ENCODE peak calls at places on chromosomes 6 and 20, in six cellular contexts. One of them, this sample, is unnamed.
A peak's percentile ranks its signal among the peaks of the same experiment; 100 is the strongest.

GRCh38 chr20:43096471-43096870 is 93.2 kb downstream of the PTPRT start:
- DNase-seq in heart right ventricle: no peak
- DNase-seq in progenitor cell of endocrine pancreas: no peak
- DNase-seq in stomach: no peak
- DNase-seq in HFF-Myc: no peak
- DNase-seq in left lung: no peak
- DNase-seq in this sample: no peak

GRCh38 chr6:42423244-42423643 is 28.5 kb downstream of the TRERF1 start:
- DNase-seq in heart right ventricle: no peak
- DNase-seq in progenitor cell of endocrine pancreas: no peak
- DNase-seq in stomach: no peak
- DNase-seq in HFF-Myc: no peak
- DNase-seq in left lung: no peak
- DNase-seq in this sample: no peak

GRCh38 chr6:119024111-119024510 is 54.4 kb downstream of the FAM184A start:
- DNase-seq in heart right ventricle: no peak
- DNase-seq in progenitor cell of endocrine pancreas: no peak
- DNase-seq in stomach: no peak
- DNase-seq in HFF-Myc: no peak
- DNase-seq in left lung: no peak
- DNase-seq in this sample: no peak

GRCh38 chr6:52513464-52513863 is 63.4 kb downstream of the TRAM2 start:
- DNase-seq in heart right ventricle: no peak
- DNase-seq in progenitor cell of endocrine pancreas: no peak
- DNase-seq in stomach: no peak
- DNase-seq in HFF-Myc: no peak
- DNase-seq in left lung: no peak
- DNase-seq in this sample: no peak

GRCh38 chr20:35732644-35732982 is 9.4 kb downstream of the RBM39 start:
- DNase-seq in heart right ventricle: no peak
- DNase-seq in progenitor cell of endocrine pancreas: no peak
- DNase-seq in stomach: no peak
- DNase-seq in HFF-Myc: no peak
- DNase-seq in left lung: no peak
- DNase-seq in this sample: no peak

GRCh38 chr6:10073326-10073725 is 341.5 kb downstream of the TFAP2A start:
- DNase-seq in heart right ventricle: no peak
- DNase-seq in progenitor cell of endocrine pancreas: no peak
- DNase-seq in stomach: no peak
- DNase-seq in HFF-Myc: no peak
- DNase-seq in left lung: no peak
- DNase-seq in this sample: no peak

GRCh38 chr20:23409800-23410199 is 11.5 kb downstream of the NAPB start:
- DNase-seq in heart right ventricle: no peak
- DNase-seq in progenitor cell of endocrine pancreas: no peak
- DNase-seq in stomach: no peak
- DNase-seq in HFF-Myc: no peak
- DNase-seq in left lung: no peak
- DNase-seq in this sample: no peak

GRCh38 chr20:8693709-8694108 is 375.2 kb upstream of the PLCB4 start:
- DNase-seq in heart right ventricle: no peak
- DNase-seq in progenitor cell of endocrine pancreas: no peak
- DNase-seq in stomach: no peak
- DNase-seq in HFF-Myc: peak; percentile 22
- DNase-seq in left lung: no peak
- DNase-seq in this sample: no peak

GRCh38 chr20:50646483-50646996 is 44.8 kb downstream of the RIPOR3 start:
- DNase-seq in heart right ventricle: no peak
- DNase-seq in progenitor cell of endocrine pancreas: no peak
- DNase-seq in stomach: no peak
- DNase-seq in HFF-Myc: no peak
- DNase-seq in left lung: no peak
- DNase-seq in this sample: no peak

GRCh38 chr6:28240517-28240916 is 11.6 kb downstream of the ZKSCAN4 start:
- DNase-seq in heart right ventricle: no peak
- DNase-seq in progenitor cell of endocrine pancreas: no peak
- DNase-seq in stomach: no peak
- DNase-seq in HFF-Myc: no peak
- DNase-seq in left lung: no peak
- DNase-seq in this sample: no peak

GRCh38 chr6:19368511-19368910 is 468.7 kb upstream of the ID4 start:
- DNase-seq in heart right ventricle: no peak
- DNase-seq in progenitor cell of endocrine pancreas: no peak
- DNase-seq in stomach: no peak
- DNase-seq in HFF-Myc: no peak
- DNase-seq in left lung: no peak
- DNase-seq in this sample: no peak

GRCh38 chr6:32814145-32814544 is 2.7 kb downstream of the HLA-DOB start:
- DNase-seq in heart right ventricle: no peak
- DNase-seq in progenitor cell of endocrine pancreas: no peak
- DNase-seq in stomach: no peak
- DNase-seq in HFF-Myc: no peak
- DNase-seq in left lung: no peak
- DNase-seq in this sample: no peak

GRCh38 chr6:33750244-33750991 is 3.7 kb upstream of the IP6K3 start:
- DNase-seq in heart right ventricle: no peak
- DNase-seq in progenitor cell of endocrine pancreas: no peak
- DNase-seq in stomach: no peak
- DNase-seq in HFF-Myc: no peak
- DNase-seq in left lung: no peak
- DNase-seq in this sample: no peak

GRCh38 chr6:73309784-73310502 is 44.1 kb downstream of the DPPA5 start:
- DNase-seq in heart right ventricle: peak; percentile 60
- DNase-seq in progenitor cell of endocrine pancreas: peak; percentile 23
- DNase-seq in stomach: peak; percentile 65
- DNase-seq in HFF-Myc: no peak
- DNase-seq in left lung: peak; percentile 93
- DNase-seq in this sample: peak; percentile 74

GRCh38 chr6:32045811-32046449 is 7.7 kb downstream of the CYP21A2 start:
- DNase-seq in heart right ventricle: peak; percentile 44
- DNase-seq in progenitor cell of endocrine pancreas: no peak
- DNase-seq in stomach: no peak
- DNase-seq in HFF-Myc: no peak
- DNase-seq in left lung: peak; percentile 66
- DNase-seq in this sample: no peak

GRCh38 chr6:51450248-51450957 is 631.7 kb downstream of the TFAP2B start:
- DNase-seq in heart right ventricle: no peak
- DNase-seq in progenitor cell of endocrine pancreas: no peak
- DNase-seq in stomach: no peak
- DNase-seq in HFF-Myc: no peak
- DNase-seq in left lung: no peak
- DNase-seq in this sample: no peak

GRCh38 chr6:15880262-15880973 is 217.6 kb upstream of the DTNBP1 start:
- DNase-seq in heart right ventricle: no peak
- DNase-seq in progenitor cell of endocrine pancreas: no peak
- DNase-seq in stomach: no peak
- DNase-seq in HFF-Myc: no peak
- DNase-seq in left lung: no peak
- DNase-seq in this sample: no peak

GRCh38 chr6:25366785-25367657 is 87.8 kb downstream of the CARMIL1 start:
- DNase-seq in heart right ventricle: no peak
- DNase-seq in progenitor cell of endocrine pancreas: no peak
- DNase-seq in stomach: no peak
- DNase-seq in HFF-Myc: no peak
- DNase-seq in left lung: no peak
- DNase-seq in this sample: no peak

GRCh38 chr20:21767739-21768223 is 62.3 kb downstream of the PAX1 start:
- DNase-seq in heart right ventricle: no peak
- DNase-seq in progenitor cell of endocrine pancreas: peak; percentile 63
- DNase-seq in stomach: no peak
- DNase-seq in HFF-Myc: no peak
- DNase-seq in left lung: peak; percentile 75
- DNase-seq in this sample: no peak

GRCh38 chr20:48131581-48131980 is 346.3 kb upstream of the SULF2 start:
- DNase-seq in heart right ventricle: no peak
- DNase-seq in progenitor cell of endocrine pancreas: no peak
- DNase-seq in stomach: no peak
- DNase-seq in HFF-Myc: no peak
- DNase-seq in left lung: no peak
- DNase-seq in this sample: no peak

GRCh38 chr6:128208851-128209580 is 308.2 kb upstream of the THEMIS start:
- DNase-seq in heart right ventricle: no peak
- DNase-seq in progenitor cell of endocrine pancreas: no peak
- DNase-seq in stomach: no peak
- DNase-seq in HFF-Myc: no peak
- DNase-seq in left lung: no peak
- DNase-seq in this sample: no peak

GRCh38 chr6:3221579-3221978 is 5.9 kb downstream of the TUBB2B start:
- DNase-seq in heart right ventricle: no peak
- DNase-seq in progenitor cell of endocrine pancreas: no peak
- DNase-seq in stomach: no peak
- DNase-seq in HFF-Myc: no peak
- DNase-seq in left lung: no peak
- DNase-seq in this sample: no peak

GRCh38 chr6:132819405-132820145 is 5.2 kb downstream of the RPS12 start:
- DNase-seq in heart right ventricle: no peak
- DNase-seq in progenitor cell of endocrine pancreas: no peak
- DNase-seq in stomach: no peak
- DNase-seq in HFF-Myc: no peak
- DNase-seq in left lung: no peak
- DNase-seq in this sample: no peak

GRCh38 chr6:18352842-18353241 is 34.3 kb upstream of the RNF144B start:
- DNase-seq in heart right ventricle: no peak
- DNase-seq in progenitor cell of endocrine pancreas: no peak
- DNase-seq in stomach: no peak
- DNase-seq in HFF-Myc: no peak
- DNase-seq in left lung: no peak
- DNase-seq in this sample: no peak

GRCh38 chr20:21228511-21228910 is 74.6 kb upstream of the XRN2 start:
- DNase-seq in heart right ventricle: no peak
- DNase-seq in progenitor cell of endocrine pancreas: no peak
- DNase-seq in stomach: no peak
- DNase-seq in HFF-Myc: no peak
- DNase-seq in left lung: no peak
- DNase-seq in this sample: no peak

GRCh38 chr20:38167851-38168760 is 3.0 kb upstream of the TGM2 start:
- DNase-seq in heart right ventricle: peak; percentile 73
- DNase-seq in progenitor cell of endocrine pancreas: no peak
- DNase-seq in stomach: peak; percentile 51
- DNase-seq in HFF-Myc: peak; percentile 57
- DNase-seq in left lung: peak; percentile 88
- DNase-seq in this sample: peak; percentile 93

GRCh38 chr6:20211037-20211940 is 980 bp downstream of the MBOAT1 start:
- DNase-seq in heart right ventricle: no peak
- DNase-seq in progenitor cell of endocrine pancreas: no peak
- DNase-seq in stomach: peak; percentile 44
- DNase-seq in HFF-Myc: no peak
- DNase-seq in left lung: no peak
- DNase-seq in this sample: peak; percentile 54

GRCh38 chr20:20225325-20225724 is 142.6 kb upstream of the INSM1 start:
- DNase-seq in heart right ventricle: no peak
- DNase-seq in progenitor cell of endocrine pancreas: no peak
- DNase-seq in stomach: no peak
- DNase-seq in HFF-Myc: no peak
- DNase-seq in left lung: no peak
- DNase-seq in this sample: no peak

DNA sequence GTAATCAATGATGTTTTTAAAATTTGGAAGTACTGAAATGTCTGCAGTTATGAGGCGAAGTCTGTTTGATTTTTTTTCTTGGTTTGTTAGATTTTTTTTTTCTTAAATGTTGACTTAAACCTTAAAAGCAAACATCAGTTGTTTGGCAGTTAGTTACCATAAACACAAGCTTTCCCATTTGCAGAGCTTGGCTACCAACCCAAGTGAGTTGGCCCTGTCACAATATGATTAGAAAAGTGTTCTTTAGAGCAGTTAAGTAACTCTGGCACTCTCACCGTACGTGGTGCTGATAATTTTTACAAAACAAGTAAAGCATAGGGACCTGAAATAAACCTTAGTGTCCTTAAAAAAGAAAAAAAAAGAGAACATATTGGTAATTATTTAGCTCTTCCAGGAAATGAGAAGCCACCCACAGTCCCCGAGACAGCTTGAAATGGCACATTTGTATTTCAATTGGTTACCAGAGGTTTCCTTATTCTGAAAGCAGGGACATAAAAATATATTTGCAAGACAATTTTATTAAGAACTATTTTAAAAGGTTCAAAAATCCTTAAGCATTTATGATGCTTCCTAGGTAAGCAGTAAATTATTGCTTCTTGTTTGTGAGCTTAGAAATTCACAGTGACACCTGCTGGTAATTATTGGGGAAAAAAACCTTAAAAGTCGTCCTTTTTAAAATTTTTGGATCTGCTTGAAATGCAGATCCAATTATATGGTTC is 3.9 kb downstream of the HEY2 start:
- DNase-seq in heart right ventricle: no peak
- DNase-seq in progenitor cell of endocrine pancreas: no peak
- DNase-seq in stomach: no peak
- DNase-seq in HFF-Myc: no peak
- DNase-seq in left lung: no peak
- DNase-seq in this sample: no peak
- TF ChIP-seq CTCF in heart right ventricle: peak; percentile 60
- TF ChIP-seq CTCF in progenitor cell of endocrine pancreas: peak; percentile 54
- TF ChIP-seq CTCF in stomach: no peak
- TF ChIP-seq CTCF in HFF-Myc: no peak
- TF ChIP-seq CTCF in left lung: peak; percentile 33
- TF ChIP-seq CTCF in this sample: no peak

GRCh38 chr6:29617782-29618557 is 15.0 kb downstream of the GABBR1 start:
- DNase-seq in heart right ventricle: no peak
- DNase-seq in progenitor cell of endocrine pancreas: no peak
- DNase-seq in stomach: no peak
- DNase-seq in HFF-Myc: no peak
- DNase-seq in left lung: no peak
- DNase-seq in this sample: no peak
- TF ChIP-seq CTCF in heart right ventricle: no peak
- TF ChIP-seq CTCF in progenitor cell of endocrine pancreas: peak; percentile 35
- TF ChIP-seq CTCF in stomach: no peak
- TF ChIP-seq CTCF in HFF-Myc: no peak
- TF ChIP-seq CTCF in left lung: no peak
- TF ChIP-seq CTCF in this sample: no peak

GRCh38 chr20:25481918-25482253 is 74.4 kb downstream of the GINS1 start:
- DNase-seq in heart right ventricle: no peak
- DNase-seq in progenitor cell of endocrine pancreas: no peak
- DNase-seq in stomach: no peak
- DNase-seq in HFF-Myc: no peak
- DNase-seq in left lung: peak; percentile 69
- DNase-seq in this sample: no peak
- TF ChIP-seq CTCF in heart right ventricle: no peak
- TF ChIP-seq CTCF in progenitor cell of endocrine pancreas: no peak
- TF ChIP-seq CTCF in stomach: no peak
- TF ChIP-seq CTCF in HFF-Myc: no peak
- TF ChIP-seq CTCF in left lung: no peak
- TF ChIP-seq CTCF in this sample: no peak

GRCh38 chr6:112251170-112251945 is 3.0 kb downstream of the LAMA4 start:
- DNase-seq in heart right ventricle: peak; percentile 23
- DNase-seq in progenitor cell of endocrine pancreas: no peak
- DNase-seq in stomach: no peak
- DNase-seq in HFF-Myc: no peak
- DNase-seq in left lung: no peak
- DNase-seq in this sample: peak; percentile 40

GRCh38 chr6:112252571-112253504 is 1.5 kb downstream of the LAMA4 start:
- DNase-seq in heart right ventricle: no peak
- DNase-seq in progenitor cell of endocrine pancreas: no peak
- DNase-seq in stomach: no peak
- DNase-seq in HFF-Myc: no peak
- DNase-seq in left lung: no peak
- DNase-seq in this sample: no peak

GRCh38 chr6:112253505-112253841 is 894 bp downstream of the LAMA4 start:
- DNase-seq in heart right ventricle: peak; percentile 23
- DNase-seq in progenitor cell of endocrine pancreas: no peak
- DNase-seq in stomach: no peak
- DNase-seq in HFF-Myc: no peak
- DNase-seq in left lung: no peak
- DNase-seq in this sample: no peak

GRCh38 chr6:112254921-112255320 is 554 bp upstream of the LAMA4 start:
- DNase-seq in heart right ventricle: no peak
- DNase-seq in progenitor cell of endocrine pancreas: no peak
- DNase-seq in stomach: no peak
- DNase-seq in HFF-Myc: no peak
- DNase-seq in left lung: no peak
- DNase-seq in this sample: no peak

GRCh38 chr6:112253842-112254816 is at the start of gene LAMA4:
- DNase-seq in heart right ventricle: peak; percentile 72
- DNase-seq in progenitor cell of endocrine pancreas: peak; percentile 19
- DNase-seq in stomach: peak; percentile 45
- DNase-seq in HFF-Myc: no peak
- DNase-seq in left lung: peak; percentile 78
- DNase-seq in this sample: peak; percentile 59
- TF ChIP-seq CTCF in heart right ventricle: no peak
- TF ChIP-seq CTCF in progenitor cell of endocrine pancreas: no peak
- TF ChIP-seq CTCF in stomach: no peak
- TF ChIP-seq CTCF in HFF-Myc: no peak
- TF ChIP-seq CTCF in left lung: no peak
- TF ChIP-seq CTCF in this sample: no peak

This sample was measured in Calu3.